ENCODE peak calls at places on chromosomes 6 and 20, in four cellular contexts. One of them, this sample, is unnamed.

GRCh38 chr6:127177030-127177928 is 58.8 kb downstream of the RSPO3 start:
- DNase-seq in breast epithelium: no peak
- DNase-seq in cardiac muscle cell: peak; percentile 61
- DNase-seq in right lobe of liver: no peak
- DNase-seq in this sample: no peak

GRCh38 chr20:50144362-50144761 is 9.2 kb downstream of the PEDS1 start:
- DNase-seq in breast epithelium: no peak
- DNase-seq in cardiac muscle cell: peak; percentile 98
- DNase-seq in right lobe of liver: no peak
- DNase-seq in this sample: no peak

GRCh38 chr6:3061501-3061941 is 6.8 kb upstream of the RIPK1 start:
- DNase-seq in breast epithelium: no peak
- DNase-seq in cardiac muscle cell: peak; percentile 84
- DNase-seq in right lobe of liver: no peak
- DNase-seq in this sample: no peak

GRCh38 chr20:23501926-23502325 is 11.0 kb downstream of the CST8 start:
- DNase-seq in breast epithelium: no peak
- DNase-seq in cardiac muscle cell: no peak
- DNase-seq in right lobe of liver: no peak
- DNase-seq in this sample: no peak

GRCh38 chr20:23200914-23201313 is 114.8 kb upstream of the CD93 start:
- DNase-seq in breast epithelium: no peak
- DNase-seq in cardiac muscle cell: peak; percentile 27
- DNase-seq in right lobe of liver: no peak
- DNase-seq in this sample: no peak

GRCh38 chr6:27532820-27533538 is 60.1 kb upstream of the ZNF184 start:
- DNase-seq in breast epithelium: no peak
- DNase-seq in cardiac muscle cell: peak; percentile 56
- DNase-seq in right lobe of liver: no peak
- DNase-seq in this sample: no peak

GRCh38 chr6:81761197-81761596 is 8.7 kb upstream of the TENT5A start:
- DNase-seq in breast epithelium: no peak
- DNase-seq in cardiac muscle cell: no peak
- DNase-seq in right lobe of liver: no peak
- DNase-seq in this sample: no peak

GRCh38 chr6:11282875-11283274 is 50.4 kb upstream of the NEDD9 start:
- DNase-seq in breast epithelium: no peak
- DNase-seq in cardiac muscle cell: no peak
- DNase-seq in right lobe of liver: no peak
- DNase-seq in this sample: no peak

GRCh38 chr6:170034294-170034693 is 256.6 kb downstream of the DLL1 start:
- DNase-seq in breast epithelium: peak; percentile 52
- DNase-seq in cardiac muscle cell: no peak
- DNase-seq in right lobe of liver: no peak
- DNase-seq in this sample: no peak

GRCh38 chr6:157453131-157453530 is 72.1 kb downstream of the ZDHHC14 start:
- DNase-seq in breast epithelium: no peak
- DNase-seq in cardiac muscle cell: no peak
- DNase-seq in right lobe of liver: no peak
- DNase-seq in this sample: no peak
- H3K4me1 ChIP-seq in breast epithelium: no peaks in the 10 kb centered on the region
- H3K4me1 ChIP-seq in cardiac muscle cell: no peaks in the 10 kb centered on the region
- H3K4me1 ChIP-seq in right lobe of liver: no peaks in the 10 kb centered on the region
- H3K4me1 ChIP-seq in this sample: no peaks in the 10 kb centered on the region

GRCh38 chr6:16562498-16562897 is 198.8 kb downstream of the ATXN1 start:
- DNase-seq in breast epithelium: no peak
- DNase-seq in cardiac muscle cell: peak; percentile 21
- DNase-seq in right lobe of liver: no peak
- DNase-seq in this sample: no peak

GRCh38 chr6:16564430-16564829 is 196.8 kb downstream of the ATXN1 start:
- DNase-seq in breast epithelium: no peak
- DNase-seq in cardiac muscle cell: no peak
- DNase-seq in right lobe of liver: no peak
- DNase-seq in this sample: no peak

GRCh38 chr6:16563628-16564240 is 197.5 kb downstream of the ATXN1 start:
- DNase-seq in breast epithelium: no peak
- DNase-seq in cardiac muscle cell: no peak
- DNase-seq in right lobe of liver: no peak
- DNase-seq in this sample: no peak

GRCh38 chr6:16555550-16555949 is 205.7 kb downstream of the ATXN1 start:
- DNase-seq in breast epithelium: no peak
- DNase-seq in cardiac muscle cell: no peak
- DNase-seq in right lobe of liver: no peak
- DNase-seq in this sample: no peak

GRCh38 chr6:16559091-16559490 is 202.2 kb downstream of the ATXN1 start:
- DNase-seq in breast epithelium: no peak
- DNase-seq in cardiac muscle cell: no peak
- DNase-seq in right lobe of liver: no peak
- DNase-seq in this sample: no peak
- H3K27ac ChIP-seq in breast epithelium: no peak overlapping the region
- H3K27ac ChIP-seq in cardiac muscle cell: no peak overlapping the region
- H3K27ac ChIP-seq in right lobe of liver: no peak overlapping the region
- H3K27ac ChIP-seq in this sample: no peak overlapping the region

DNA sequence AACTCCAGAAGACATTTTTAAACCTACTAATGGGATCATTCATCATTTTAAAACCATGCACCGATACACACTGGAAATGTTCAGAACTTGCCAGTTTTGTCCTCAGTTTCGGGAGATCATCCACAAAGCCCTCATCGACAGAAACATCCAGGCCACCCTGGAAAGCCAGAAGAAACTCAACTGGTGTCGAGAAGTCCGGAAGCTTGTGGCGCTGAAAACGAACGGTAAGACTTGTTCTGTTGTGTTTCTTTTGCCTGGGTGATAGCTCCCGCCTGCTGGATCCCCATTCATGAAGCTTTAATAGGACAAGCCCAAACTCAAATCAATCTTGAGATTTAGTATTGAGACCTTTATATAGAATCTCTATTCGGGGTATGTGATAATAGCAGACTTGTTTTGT is 4.2 kb downstream of the TNFAIP3 start:
- DNase-seq in breast epithelium: no peak
- DNase-seq in cardiac muscle cell: no peak
- DNase-seq in right lobe of liver: no peak
- DNase-seq in this sample: no peak
- H3K4me3 ChIP-seq in breast epithelium: peak overlapping the region; percentile 32
- H3K4me3 ChIP-seq in cardiac muscle cell: no peak overlapping the region
- H3K4me3 ChIP-seq in right lobe of liver: no peak overlapping the region
- H3K4me3 ChIP-seq in this sample: peak overlapping the region; percentile 97

DNA sequence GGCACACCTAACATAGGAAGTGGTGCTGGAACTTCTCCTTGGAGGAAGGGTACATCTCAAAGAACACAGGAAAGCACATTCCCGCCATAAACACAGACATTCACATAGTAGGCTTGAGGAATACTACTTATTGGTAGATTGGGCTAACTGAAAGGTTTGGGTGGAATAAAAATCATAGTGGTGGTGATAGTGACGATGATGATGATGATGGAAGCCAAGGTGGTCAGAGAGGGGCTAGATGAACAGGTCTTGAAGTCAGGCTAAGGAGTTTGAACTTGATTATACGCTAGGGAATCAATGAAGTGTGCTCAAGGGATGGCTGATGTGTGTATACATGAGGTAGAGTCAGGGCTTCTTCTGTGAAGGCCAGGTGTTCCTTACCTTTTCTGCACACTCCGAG is 12.0 kb upstream of the PLEKHG1 start:
- DNase-seq in breast epithelium: no peak
- DNase-seq in cardiac muscle cell: no peak
- DNase-seq in right lobe of liver: no peak
- DNase-seq in this sample: no peak
- H3K4me1 ChIP-seq in breast epithelium: no peaks in the 10 kb centered on the region
- H3K4me1 ChIP-seq in cardiac muscle cell: no peaks in the 10 kb centered on the region
- H3K4me1 ChIP-seq in right lobe of liver: no peaks in the 10 kb centered on the region
- H3K4me1 ChIP-seq in this sample: no peaks in the 10 kb centered on the region

DNA sequence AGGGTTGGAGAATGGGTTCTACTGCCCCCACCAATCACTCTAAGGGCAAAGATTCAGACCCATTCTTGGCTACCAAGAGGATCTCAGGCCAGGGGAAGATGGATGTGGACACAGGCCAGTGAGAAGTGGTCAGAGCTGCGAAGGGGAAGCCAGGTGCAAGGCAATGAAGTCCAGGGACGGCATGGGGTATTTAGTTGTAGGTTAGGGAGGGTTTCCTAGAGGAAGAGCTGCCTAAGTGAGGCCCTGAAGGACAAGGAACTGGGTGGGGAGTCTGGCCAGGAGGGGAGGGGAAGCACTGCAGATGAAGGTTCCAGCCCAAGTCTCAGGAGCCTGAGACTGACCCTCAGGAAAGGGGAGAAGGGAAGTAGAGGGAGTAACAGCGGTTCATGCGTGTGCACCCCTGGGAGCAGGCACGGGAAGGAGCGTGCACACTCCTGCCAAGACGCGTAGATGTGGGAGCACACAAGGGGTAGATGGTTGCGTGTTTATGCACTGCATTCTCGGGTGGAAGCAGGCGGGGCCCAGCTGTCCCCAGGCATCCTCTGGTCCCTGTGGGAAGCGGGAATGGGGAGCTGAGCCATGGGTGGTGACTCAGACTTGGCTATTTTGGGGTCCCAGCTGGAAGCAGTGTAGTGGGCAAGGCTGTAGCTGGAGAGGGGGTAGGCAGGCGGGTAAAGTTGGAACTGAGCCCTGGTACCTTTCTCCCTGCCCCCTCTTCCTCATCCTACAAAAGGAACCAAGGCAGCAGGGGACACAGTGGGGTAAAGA is 3.3 kb downstream of the ACTL10 start:
- DNase-seq in breast epithelium: no peak
- DNase-seq in cardiac muscle cell: no peak
- DNase-seq in right lobe of liver: no peak
- DNase-seq in this sample: no peak
- H3K27ac ChIP-seq in breast epithelium: no peak overlapping the region
- H3K27ac ChIP-seq in cardiac muscle cell: no peak overlapping the region
- H3K27ac ChIP-seq in right lobe of liver: no peak overlapping the region
- H3K27ac ChIP-seq in this sample: no peak overlapping the region

GRCh38 chr6:105024803-105025202 is 67.9 kb downstream of the LIN28B start:
- DNase-seq in breast epithelium: no peak
- DNase-seq in cardiac muscle cell: no peak
- DNase-seq in right lobe of liver: no peak
- DNase-seq in this sample: no peak
- H3K4me3 ChIP-seq in breast epithelium: no peak overlapping the region
- H3K4me3 ChIP-seq in cardiac muscle cell: no peak overlapping the region
- H3K4me3 ChIP-seq in right lobe of liver: no peak overlapping the region
- H3K4me3 ChIP-seq in this sample: no peak overlapping the region

GRCh38 chr6:14720411-14721102 is 525.3 kb upstream of the JARID2 start:
- DNase-seq in breast epithelium: no peak
- DNase-seq in cardiac muscle cell: no peak
- DNase-seq in right lobe of liver: no peak
- DNase-seq in this sample: no peak
- H3K4me1 ChIP-seq in breast epithelium: no peaks in the 10 kb centered on the region
- H3K4me1 ChIP-seq in cardiac muscle cell: peaks cover 33% of the 10 kb centered on the region
- H3K4me1 ChIP-seq in right lobe of liver: peaks cover 19% of the 10 kb centered on the region
- H3K4me1 ChIP-seq in this sample: peaks cover 7% of the 10 kb centered on the region

GRCh38 chr6:136138003-136138402 is 112.1 kb downstream of the MTFR2 start:
- DNase-seq in breast epithelium: no peak
- DNase-seq in cardiac muscle cell: no peak
- DNase-seq in right lobe of liver: no peak
- DNase-seq in this sample: no peak
- H3K27ac ChIP-seq in breast epithelium: no peak overlapping the region
- H3K27ac ChIP-seq in cardiac muscle cell: no peak overlapping the region
- H3K27ac ChIP-seq in right lobe of liver: no peak overlapping the region
- H3K27ac ChIP-seq in this sample: no peak overlapping the region

GRCh38 chr6:36340671-36341454 is 4.2 kb upstream of the BNIP5 start:
- DNase-seq in breast epithelium: peak; percentile 75
- DNase-seq in cardiac muscle cell: peak; percentile 95
- DNase-seq in right lobe of liver: peak; percentile 78
- DNase-seq in this sample: peak; percentile 36
- H3K4me3 ChIP-seq in breast epithelium: peak overlapping the region; percentile 18
- H3K4me3 ChIP-seq in cardiac muscle cell: no peak overlapping the region
- H3K4me3 ChIP-seq in right lobe of liver: no peak overlapping the region
- H3K4me3 ChIP-seq in this sample: no peak overlapping the region

GRCh38 chr20:63494084-63494419 is 4.8 kb downstream of the EEF1A2 start:
- DNase-seq in breast epithelium: no peak
- DNase-seq in cardiac muscle cell: no peak
- DNase-seq in right lobe of liver: peak; percentile 28
- DNase-seq in this sample: no peak

GRCh38 chr20:63492518-63492917 is 6.4 kb downstream of the EEF1A2 start:
- DNase-seq in breast epithelium: no peak
- DNase-seq in cardiac muscle cell: no peak
- DNase-seq in right lobe of liver: no peak
- DNase-seq in this sample: no peak

GRCh38 chr20:63494420-63495166 is 4.3 kb downstream of the EEF1A2 start:
- DNase-seq in breast epithelium: no peak
- DNase-seq in cardiac muscle cell: no peak
- DNase-seq in right lobe of liver: peak; percentile 52
- DNase-seq in this sample: no peak

GRCh38 chr20:63492982-63493381 is 5.9 kb downstream of the EEF1A2 start:
- DNase-seq in breast epithelium: no peak
- DNase-seq in cardiac muscle cell: no peak
- DNase-seq in right lobe of liver: peak; percentile 35
- DNase-seq in this sample: no peak

GRCh38 chr20:63493563-63494020 is 5.3 kb downstream of the EEF1A2 start:
- DNase-seq in breast epithelium: no peak
- DNase-seq in cardiac muscle cell: no peak
- DNase-seq in right lobe of liver: peak; percentile 49
- DNase-seq in this sample: no peak
- H3K4me1 ChIP-seq in breast epithelium: peaks cover 5% of the 10 kb centered on the region
- H3K4me1 ChIP-seq in cardiac muscle cell: peaks cover 19% of the 10 kb centered on the region
- H3K4me1 ChIP-seq in right lobe of liver: no peaks in the 10 kb centered on the region
- H3K4me1 ChIP-seq in this sample: peaks cover 15% of the 10 kb centered on the region

This sample was measured in effector memory CD4-positive, alpha-beta T cell.